ENCODE peak calls at places on chromosomes 7 and 10, in eight cellular contexts. H is endodermal cell; E is GM13977; W is HT-29; L is WTC11; N is activated effector memory CD4-positive, alpha-beta T cell treated with anti-CD3 and anti-CD28 coated beads, Interleukin-2, amount 50 U/mL, for 16 hours; V is adrenal gland; Q is kidney epithelial cell. B is an unnamed sample.

GRCh38 chr10:122323941-122324675 is 50.4 kb upstream of the PLEKHA1 start:
- DNase-seq in H (no peak), E (no peak), W (no peak), L (no peak), N (no peak), V (no peak), Q (peak; percentile 63), B (no peak)

GRCh38 chr10:126504051-126504760 is 115.9 kb upstream of the ADAM12 start:
- DNase-seq in H (peak; percentile 83), E (peak; percentile 57), W (peak; percentile 71), L (peak; percentile 48), N (no peak), V (peak; percentile 72), Q (no peak), B (peak; percentile 78)

GRCh38 chr10:21524526-21525366 is 736 bp downstream of the SKIDA1 start:
- DNase-seq in H (peak; percentile 65), E (no peak), W (no peak), L (no peak), N (no peak), V (no peak), Q (no peak), B (no peak)

GRCh38 chr10:28841625-28842024 is 164.3 kb downstream of the BAMBI start:
- DNase-seq in H (peak; percentile 7), E (no peak), W (no peak), L (no peak), N (no peak), V (no peak), Q (no peak), B (no peak)

GRCh38 chr7:146375155-146375554 is 258.6 kb downstream of the CNTNAP2 start:
- DNase-seq in H (no peak), E (no peak), W (no peak), L (no peak), N (no peak), V (no peak), Q (no peak), B (no peak)

GRCh38 chr7:80724249-80724871 is 85.9 kb downstream of the CD36 start:
- DNase-seq in H (no peak), E (no peak), W (no peak), L (no peak), N (no peak), V (no peak), Q (no peak), B (no peak)

GRCh38 chr7:40721344-40721949 is 586.6 kb downstream of the SUGCT start:
- DNase-seq in H (no peak), E (no peak), W (no peak), L (no peak), N (no peak), V (no peak), Q (no peak), B (no peak)

GRCh38 chr7:142440219-142441073 is 182.6 kb upstream of the PRSS58 start:
- DNase-seq in H (peak; percentile 53), E (no peak), W (no peak), L (no peak), N (no peak), V (no peak), Q (peak; percentile 52), B (no peak)

GRCh38 chr7:132355048-132355447 is 221.2 kb downstream of the PLXNA4 start:
- DNase-seq in H (no peak), E (no peak), W (no peak), L (no peak), N (no peak), V (no peak), Q (no peak), B (no peak)

GRCh38 chr7:55177589-55178261 is 158.9 kb downstream of the EGFR start:
- DNase-seq in H (no peak), E (no peak), W (no peak), L (no peak), N (no peak), V (no peak), Q (no peak), B (no peak)

GRCh38 chr7:1895664-1896515 is 225.8 kb downstream of the ELFN1 start:
- DNase-seq in H (no peak), E (no peak), W (no peak), L (no peak), N (no peak), V (no peak), Q (no peak), B (no peak)

GRCh38 chr7:46179211-46179610 is 258.1 kb upstream of the IGFBP3 start:
- DNase-seq in H (no peak), E (no peak), W (no peak), L (no peak), N (no peak), V (no peak), Q (no peak), B (no peak)

GRCh38 chr10:91597397-91597881 is 35.4 kb downstream of the PPP1R3C start:
- DNase-seq in H (no peak), E (no peak), W (peak; percentile 88), L (no peak), N (no peak), V (no peak), Q (no peak), B (no peak)

GRCh38 chr7:79741684-79742083 is 288.2 kb upstream of the MAGI2 start:
- DNase-seq in H (no peak), E (no peak), W (peak; percentile 51), L (no peak), N (no peak), V (no peak), Q (no peak), B (no peak)

GRCh38 chr7:16484453-16485158 is 19.1 kb upstream of the SOSTDC1 start:
- DNase-seq in H (peak; percentile 65), E (no peak), W (peak; percentile 87), L (no peak), N (no peak), V (no peak), Q (peak; percentile 74), B (peak; percentile 23)

GRCh38 chr7:214410-215212 is 22.2 kb downstream of the FAM20C start:
- DNase-seq in H (no peak), E (no peak), W (no peak), L (no peak), N (no peak), V (no peak), Q (no peak), B (no peak)

GRCh38 chr10:100882681-100883321 is 30.0 kb upstream of the SLF2 start:
- DNase-seq in H (peak; percentile 30), E (no peak), W (no peak), L (no peak), N (peak; percentile 14), V (no peak), Q (no peak), B (no peak)

GRCh38 chr7:123635551-123636359 is 19.9 kb upstream of the LMOD2 start:
- DNase-seq in H (no peak), E (peak; percentile 17), W (peak; percentile 50), L (no peak), N (no peak), V (no peak), Q (no peak), B (peak; percentile 26)

GRCh38 chr10:62852961-62853702 is 37.0 kb upstream of the EGR2 start:
- DNase-seq in H (no peak), E (no peak), W (no peak), L (no peak), N (no peak), V (no peak), Q (no peak), B (no peak)

GRCh38 chr10:110416776-110417732 is 80.7 kb upstream of the DUSP5 start:
- DNase-seq in H (no peak), E (no peak), W (peak; percentile 83), L (no peak), N (no peak), V (no peak), Q (no peak), B (no peak)

GRCh38 chr7:1814089-1814811 is 144.2 kb downstream of the ELFN1 start:
- DNase-seq in H (no peak), E (peak; percentile 11), W (no peak), L (no peak), N (peak; percentile 58), V (peak; percentile 43), Q (no peak), B (no peak)

GRCh38 chr7:45035909-45036308 is 35.9 kb downstream of the CCM2 start:
- DNase-seq in H (no peak), E (no peak), W (no peak), L (no peak), N (no peak), V (no peak), Q (no peak), B (no peak)

GRCh38 chr7:117572826-117573620 is 93.2 kb downstream of the CFTR start:
- DNase-seq in H (no peak), E (no peak), W (peak; percentile 75), L (no peak), N (no peak), V (no peak), Q (no peak), B (no peak)

GRCh38 chr10:94042001-94042813 is 48.5 kb downstream of the PLCE1 start:
- DNase-seq in H (peak; percentile 51), E (no peak), W (peak; percentile 42), L (no peak), N (no peak), V (no peak), Q (peak; percentile 5), B (peak; percentile 32)

GRCh38 chr7:108012499-108013430 is 9.8 kb upstream of the LAMB1 start:
- DNase-seq in H (peak; percentile 43), E (no peak), W (peak; percentile 50), L (no peak), N (no peak), V (no peak), Q (no peak), B (no peak)

GRCh38 chr7:148747274-148747673 is 48.6 kb downstream of the CUL1 start:
- DNase-seq in H (peak; percentile 92), E (no peak), W (peak; percentile 18), L (peak; percentile 77), N (no peak), V (no peak), Q (no peak), B (peak; percentile 87)

B was measured in iPS-NIHi11.